ENCODE peak calls at places on chromosome 17, in ten cellular contexts. O is right lobe of liver, U is A549, P is HepG2, N is IMR-90, H is HCT116, V is heart left ventricle, M is body of pancreas, Q is gastrocnemius medialis, Y is upper lobe of left lung. F is an unnamed sample.

GRCh38 chr17:34434065-34434464 is 71.0 kb upstream of the CCL1 start:
- ATAC-seq in O (peak; percentile 42), U (no peak), P (no peak), N (no peak), H (no peak), V (peak; percentile 33), M (peak; percentile 77), Q (peak; percentile 27), Y (no peak), F (no peak)

GRCh38 chr17:43695968-43696865 is 34.5 kb upstream of the MEOX1 start:
- ATAC-seq in O (no peak), U (no peak), P (no peak), N (no peak), H (no peak), V (peak; percentile 81), M (no peak), Q (peak; percentile 42), Y (no peak), F (peak; percentile 46)

GRCh38 chr17:61208301-61209098 is 191.1 kb upstream of the TBX2 start:
- ATAC-seq in O (peak; percentile 72), U (peak; percentile 41), P (peak; percentile 59), N (peak; percentile 67), H (no peak), V (no peak), M (peak; percentile 81), Q (peak; percentile 56), Y (peak; percentile 53), F (peak; percentile 19)

GRCh38 chr17:38711792-38712571 is 6.9 kb downstream of the MLLT6 start:
- ATAC-seq in O (no peak), U (no peak), P (no peak), N (no peak), H (no peak), V (peak; percentile 51), M (peak; percentile 39), Q (peak; percentile 68), Y (no peak), F (no peak)

GRCh38 chr17:70169707-70170597 is 620 bp downstream of the KCNJ2 start:
- ATAC-seq in O (peak; percentile 19), U (peak; percentile 27), P (peak; percentile 69), N (peak; percentile 28), H (peak; percentile 39), V (peak; percentile 68), M (peak; percentile 18), Q (peak; percentile 77), Y (peak; percentile 71), F (peak; percentile 55)

GRCh38 chr17:68944435-68945035 is 10.7 kb downstream of the ABCA8 start:
- ATAC-seq in O (no peak), U (no peak), P (no peak), N (no peak), H (no peak), V (no peak), M (no peak), Q (no peak), Y (no peak), F (no peak)

GRCh38 chr17:1019451-1019850 is 22.5 kb downstream of the TIMM22 start:
- ATAC-seq in O (peak; percentile 12), U (no peak), P (no peak), N (no peak), H (no peak), V (peak; percentile 83), M (peak; percentile 21), Q (peak; percentile 27), Y (no peak), F (peak; percentile 50)

GRCh38 chr17:7336240-7337175 is at the start of gene ACAP1:
- ATAC-seq in O (peak; percentile 66), U (peak; percentile 23), P (no peak), N (peak; percentile 17), H (peak; percentile 49), V (peak; percentile 57), M (no peak), Q (no peak), Y (peak; percentile 73), F (no peak)

GRCh38 chr17:49508061-49508865 is 13.2 kb downstream of the NGFR start:
- ATAC-seq in O (no peak), U (peak; percentile 45), P (peak; percentile 17), N (no peak), H (peak; percentile 78), V (no peak), M (no peak), Q (no peak), Y (no peak), F (no peak)

GRCh38 chr17:4604111-4604644 is 19.8 kb downstream of the SMTNL2 start:
- ATAC-seq in O (no peak), U (no peak), P (no peak), N (peak; percentile 50), H (no peak), V (peak; percentile 35), M (no peak), Q (peak; percentile 34), Y (no peak), F (no peak)

GRCh38 chr17:10316986-10317834 is 55.6 kb downstream of the MYH13 start:
- ATAC-seq in O (peak; percentile 55), U (peak; percentile 72), P (peak; percentile 80), N (peak; percentile 72), H (peak; percentile 95), V (peak; percentile 63), M (no peak), Q (no peak), Y (peak; percentile 45), F (peak; percentile 62)

GRCh38 chr17:62614142-62614541 is 13.3 kb upstream of the MRC2 start:
- ATAC-seq in O (no peak), U (no peak), P (no peak), N (peak; percentile 86), H (no peak), V (peak; percentile 25), M (no peak), Q (no peak), Y (no peak), F (no peak)

GRCh38 chr17:27526603-27527002 is 70.4 kb downstream of the KSR1 start:
- ATAC-seq in O (peak; percentile 69), U (no peak), P (no peak), N (peak; percentile 74), H (peak; percentile 67), V (peak; percentile 71), M (peak; percentile 50), Q (no peak), Y (peak; percentile 58), F (peak; percentile 40)

GRCh38 chr17:40364121-40364861 is at the start of gene GJD3:
- ATAC-seq in O (peak; percentile 3), U (no peak), P (no peak), N (peak; percentile 10), H (no peak), V (peak; percentile 9), M (no peak), Q (no peak), Y (peak; percentile 12), F (no peak)

GRCh38 chr17:19724501-19725420 is 8.4 kb upstream of the SLC47A2 start:
- ATAC-seq in O (peak; percentile 66), U (no peak), P (no peak), N (no peak), H (no peak), V (peak; percentile 46), M (no peak), Q (no peak), Y (peak; percentile 68), F (no peak)

GRCh38 chr17:44108440-44109311 is 14.8 kb downstream of the HDAC5 start:
- ATAC-seq in O (peak; percentile 79), U (peak; percentile 79), P (peak; percentile 78), N (peak; percentile 90), H (peak; percentile 36), V (peak; percentile 81), M (peak; percentile 29), Q (peak; percentile 63), Y (peak; percentile 75), F (peak; percentile 92)

GRCh38 chr17:53127331-53127730 is 695.4 kb upstream of the KIF2B start:
- ATAC-seq in O (no peak), U (no peak), P (no peak), N (no peak), H (no peak), V (no peak), M (no peak), Q (no peak), Y (no peak), F (no peak)

GRCh38 chr17:13025264-13025627 is 7.4 kb upstream of the ELAC2 start:
- ATAC-seq in O (no peak), U (peak; percentile 54), P (peak; percentile 22), N (no peak), H (no peak), V (peak; percentile 28), M (no peak), Q (no peak), Y (no peak), F (no peak)

DNA sequence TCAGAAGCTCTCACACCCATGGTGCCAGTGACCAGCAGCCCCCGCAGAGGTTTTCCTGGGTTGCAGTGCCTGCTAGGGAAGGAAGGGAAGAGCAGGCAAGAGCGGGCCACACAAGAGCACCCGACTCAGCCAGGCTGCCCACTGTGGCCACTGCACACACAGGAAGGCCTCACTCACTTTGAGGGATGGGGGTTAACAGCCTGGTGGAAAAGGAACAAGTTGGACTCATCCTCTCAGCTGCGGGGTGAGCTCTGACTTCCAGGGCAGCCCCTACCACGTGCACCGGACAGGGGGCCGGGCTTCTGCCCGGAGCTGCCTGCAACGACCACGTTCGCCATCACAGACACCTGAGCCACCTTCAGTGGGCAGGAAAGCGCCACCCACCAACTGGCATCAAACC is 8.1 kb downstream of the P4HB start:
- ATAC-seq in O (no peak), U (peak; percentile 28), P (peak; percentile 6), N (no peak), H (no peak), V (no peak), M (no peak), Q (no peak), Y (no peak), F (no peak)
- TF ChIP-seq POLR2A in O (no peak), U (no peak), P (peak; percentile 39), N (no peak), H (no peak), V (no peak), M (no peak), Q (no peak), Y (no peak), F (no peak)

GRCh38 chr17:48111937-48112241 is 4.3 kb downstream of the SNX11 start:
- ATAC-seq in O (no peak), U (no peak), P (no peak), N (no peak), H (no peak), V (no peak), M (no peak), Q (no peak), Y (no peak), F (no peak)
- TF ChIP-seq POLR2A in O (no peak), U (no peak), P (no peak), N (no peak), H (no peak), V (no peak), M (no peak), Q (no peak), Y (no peak), F (no peak)

GRCh38 chr17:57955183-57955952 is at the start of gene CUEDC1:
- ATAC-seq in O (peak; percentile 86), U (peak; percentile 79), P (peak; percentile 75), N (peak; percentile 84), H (peak; percentile 67), V (peak; percentile 75), M (peak; percentile 89), Q (peak; percentile 76), Y (peak; percentile 79), F (peak; percentile 87)
- TF ChIP-seq POLR2A in O (no peak), U (peak; percentile 70), P (no peak), N (no peak), H (peak; percentile 48), V (no peak), M (peak; percentile 27), Q (peak; percentile 50), Y (no peak), F (peak; percentile 43)

DNA sequence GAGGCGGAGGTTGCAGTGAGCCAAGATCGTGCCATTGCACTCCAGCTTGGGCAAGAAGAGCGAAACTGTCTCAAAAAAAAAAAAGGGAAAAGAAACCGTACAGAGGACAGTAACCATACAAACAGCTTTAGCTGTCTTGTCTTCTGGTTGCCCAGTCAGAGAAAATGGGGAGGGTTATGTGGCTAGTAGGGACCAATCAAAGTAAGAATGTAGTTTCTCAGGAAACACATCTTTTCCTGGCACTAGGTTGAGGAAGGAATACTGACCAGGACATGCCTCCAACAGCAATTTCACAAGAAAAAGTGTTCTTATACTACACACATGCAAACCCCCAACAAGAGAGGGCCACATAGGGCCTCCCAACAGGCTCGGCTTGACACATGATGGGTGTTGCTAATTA is 2.1 kb downstream of the MIF4GD start:
- ATAC-seq in O (no peak), U (no peak), P (no peak), N (no peak), H (no peak), V (no peak), M (no peak), Q (no peak), Y (no peak), F (no peak)
- TF ChIP-seq POLR2A in O (peak; percentile 21), U (no peak), P (no peak), N (no peak), H (peak; percentile 38), V (no peak), M (no peak), Q (no peak), Y (no peak), F (no peak)

F was measured in gastroesophageal sphincter.